ENCODE peak calls at places on chromosomes 2 and 18, in four cellular contexts. J, F, R and B are unnamed samples.

GRCh38 chr18:48608581-48608980 is 69.8 kb downstream of the CTIF start:
- DNase-seq in J (no peak), F (no peak), R (peak), B (no peak)

GRCh38 chr2:95310651-95311050 is 13.5 kb downstream of the KCNIP3 start:
- DNase-seq in J (no peak), F (no peak), R (peak), B (no peak)

GRCh38 chr2:153575171-153575853 is 96.8 kb upstream of the RPRM start:
- DNase-seq in J (no peak), F (no peak), R (no peak), B (no peak)

GRCh38 chr18:73545497-73545896 is 602.1 kb downstream of the FBXO15 start:
- DNase-seq in J (no peak), F (no peak), R (no peak), B (no peak)

GRCh38 chr2:160289803-160290202 is 89.7 kb upstream of the ITGB6 start:
- DNase-seq in J (no peak), F (no peak), R (no peak), B (no peak)

GRCh38 chr2:65608391-65608790 is 176.0 kb upstream of the SPRED2 start:
- DNase-seq in J (no peak), F (no peak), R (no peak), B (no peak)

GRCh38 chr2:187912956-187913355 is 358.7 kb upstream of the TFPI start:
- DNase-seq in J (no peak), F (no peak), R (no peak), B (no peak)

GRCh38 chr2:2325538-2325937 is 5.5 kb downstream of the MYT1L start:
- DNase-seq in J (no peak), F (no peak), R (no peak), B (no peak)

GRCh38 chr2:69993708-69994107 is 32.3 kb upstream of the ASPRV1 start:
- DNase-seq in J (no peak), F (no peak), R (peak), B (no peak)

DNA sequence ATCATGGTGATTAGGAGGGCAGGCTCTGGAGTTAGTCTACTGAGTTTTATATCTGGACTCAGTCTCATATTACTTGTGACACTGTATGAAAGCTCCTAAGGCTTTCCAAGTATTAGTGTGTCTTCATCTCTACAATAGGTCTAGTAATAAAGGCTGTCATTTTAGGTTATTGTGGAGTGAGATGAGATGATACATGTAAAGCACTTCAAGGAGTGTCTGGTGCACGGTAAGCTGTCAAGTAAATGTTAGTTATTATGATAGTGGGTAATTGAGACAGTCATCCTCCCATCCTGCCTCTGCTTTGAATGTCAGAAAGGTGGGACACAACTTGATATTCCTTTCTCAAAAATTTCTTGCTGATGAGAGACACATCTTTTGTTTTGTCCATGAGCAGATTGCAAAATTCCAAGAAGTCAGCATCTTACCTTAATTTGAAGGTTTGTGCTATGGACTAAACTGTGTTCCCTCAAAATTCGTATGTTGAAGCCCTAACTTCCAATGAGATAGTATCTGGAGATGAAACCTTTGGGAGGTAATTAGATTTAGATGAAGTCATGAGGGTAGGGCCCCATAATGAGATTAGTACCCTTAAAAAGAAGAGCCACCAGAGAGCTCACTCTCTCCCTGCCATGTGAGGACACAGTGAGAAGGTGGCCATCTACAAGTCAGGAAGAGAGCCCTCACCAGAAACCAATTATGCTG is 41.4 kb upstream of the UPP2 start:
- DNase-seq in J (no peak), F (no peak), R (no peak), B (no peak)
- H3K27ac ChIP-seq in J (no peak), F (no peak), R (no peak), B (no peak)

GRCh38 chr2:190674966-190675650 is 26.2 kb downstream of the NAB1 start:
- DNase-seq in J (no peak), F (no peak), R (no peak), B (no peak)

GRCh38 chr2:190679391-190679790 is 30.5 kb downstream of the NAB1 start:
- DNase-seq in J (no peak), F (no peak), R (no peak), B (no peak)

GRCh38 chr2:190679813-190680591 is 31.1 kb downstream of the NAB1 start:
- DNase-seq in J (peak), F (peak), R (peak), B (peak)

GRCh38 chr2:190677255-190677654 is 28.4 kb downstream of the NAB1 start:
- DNase-seq in J (no peak), F (no peak), R (no peak), B (no peak)

GRCh38 chr2:190678444-190679162 is 29.7 kb downstream of the NAB1 start:
- DNase-seq in J (no peak), F (no peak), R (no peak), B (no peak)
- TF ChIP-seq POLR2A in J (no peak), F (no peak), R (no peak), B (no peak)

GRCh38 chr2:134410006-134410405 is 156.1 kb downstream of the MGAT5 start:
- DNase-seq in J (no peak), F (no peak), R (no peak), B (no peak)

GRCh38 chr2:134410831-134411231 is 157.0 kb downstream of the MGAT5 start:
- DNase-seq in J (no peak), F (no peak), R (no peak), B (no peak)

GRCh38 chr2:134407154-134407890 is 153.4 kb downstream of the MGAT5 start:
- DNase-seq in J (no peak), F (no peak), R (no peak), B (no peak)

GRCh38 chr2:134408386-134408785 is 154.5 kb downstream of the MGAT5 start:
- DNase-seq in J (no peak), F (no peak), R (no peak), B (no peak)

GRCh38 chr2:134408791-134409190 is 154.9 kb downstream of the MGAT5 start:
- DNase-seq in J (no peak), F (no peak), R (no peak), B (no peak)
- H3K27ac ChIP-seq in J (no peak), F (no peak), R (no peak), B (no peak)

GRCh38 chr2:25041928-25042320 is at the start of gene EFR3B:
- DNase-seq in J (peak), F (peak), R (peak), B (peak)
- TF ChIP-seq POLR2A in J (peak), F (no peak), R (no peak), B (no peak)

GRCh38 chr2:16635796-16636699 is 29.6 kb downstream of the CYRIA start:
- DNase-seq in J (no peak), F (peak), R (no peak), B (no peak)
- H3K27ac ChIP-seq in J (no peak), F (peak), R (no peak), B (no peak)